ENCODE peak calls at places on chromosome 11, in nine cellular contexts. D is small intestine; I is kidney epithelial cell; C is HCEC 1CT; H is HFF-Myc; X is stimulated activated CD4-positive, alpha-beta T cell treated with anti-CD3 and anti-CD28 coated beads, Interleukin-2, amount 100 ng/mL, for 48 hours; N is A172; A is AG08395; O is stimulated activated CD8-positive, alpha-beta memory T cell treated with anti-CD3 and anti-CD28 coated beads, Interleukin-15, amount 100 ng/mL, for 4 hours. Q is an unnamed sample.

GRCh38 chr11:120391297-120391696 is 55.1 kb downstream of the ARHGEF12 start:
- DNase-seq in D (no peak), I (no peak), C (no peak), H (no peak), X (no peak), N (no peak), A (no peak), O (no peak), Q (no peak)

GRCh38 chr11:119729581-119730346 is 764 bp upstream of the NECTIN1 start:
- DNase-seq in D (peak), I (no peak), C (peak), H (peak), X (no peak), N (peak), A (peak), O (no peak), Q (peak)

GRCh38 chr11:57436031-57436430 is 9.1 kb upstream of the SLC43A3 start:
- DNase-seq in D (no peak), I (no peak), C (no peak), H (no peak), X (no peak), N (no peak), A (no peak), O (no peak), Q (no peak)

GRCh38 chr11:93529707-93530467 is 13.3 kb downstream of the SMCO4 start:
- DNase-seq in D (no peak), I (no peak), C (no peak), H (no peak), X (no peak), N (no peak), A (no peak), O (no peak), Q (no peak)

GRCh38 chr11:64571410-64572091 is 19.5 kb upstream of the SLC22A12 start:
- DNase-seq in D (peak), I (no peak), C (no peak), H (no peak), X (no peak), N (no peak), A (peak), O (no peak), Q (no peak)

GRCh38 chr11:8030526-8031247 is 43.5 kb downstream of the EIF3F start:
- DNase-seq in D (no peak), I (no peak), C (no peak), H (no peak), X (no peak), N (no peak), A (no peak), O (no peak), Q (no peak)

GRCh38 chr11:57345555-57346151 is 7.5 kb downstream of the P2RX3 start:
- DNase-seq in D (peak), I (no peak), C (peak), H (peak), X (peak), N (peak), A (peak), O (peak), Q (peak)

GRCh38 chr11:113555071-113555739 is 80.0 kb upstream of the DRD2 start:
- DNase-seq in D (no peak), I (no peak), C (no peak), H (no peak), X (no peak), N (no peak), A (no peak), O (no peak), Q (no peak)

GRCh38 chr11:118910309-118911112 is 15.2 kb downstream of the BCL9L start:
- DNase-seq in D (peak), I (no peak), C (peak), H (no peak), X (no peak), N (peak), A (peak), O (no peak), Q (no peak)

GRCh38 chr11:15563054-15563453 is 448.3 kb downstream of the INSC start:
- DNase-seq in D (no peak), I (no peak), C (no peak), H (no peak), X (no peak), N (no peak), A (no peak), O (no peak), Q (no peak)

GRCh38 chr11:69662021-69662698 is 13.0 kb downstream of the LTO1 start:
- DNase-seq in D (no peak), I (no peak), C (no peak), H (no peak), X (no peak), N (no peak), A (no peak), O (no peak), Q (no peak)

GRCh38 chr11:15871904-15872303 is 484.4 kb downstream of the SOX6 start:
- DNase-seq in D (no peak), I (no peak), C (no peak), H (no peak), X (no peak), N (no peak), A (no peak), O (no peak), Q (no peak)

GRCh38 chr11:82080160-82080559 is 653.5 kb downstream of the FAM181B start:
- DNase-seq in D (no peak), I (peak), C (no peak), H (no peak), X (no peak), N (peak), A (no peak), O (no peak), Q (no peak)

GRCh38 chr11:118016094-118016493 is 29.9 kb downstream of the IL10RA start:
- DNase-seq in D (no peak), I (no peak), C (no peak), H (no peak), X (no peak), N (no peak), A (no peak), O (no peak), Q (no peak)

GRCh38 chr11:8477680-8478079 is 116.3 kb downstream of the STK33 start:
- DNase-seq in D (no peak), I (no peak), C (no peak), H (no peak), X (no peak), N (no peak), A (no peak), O (no peak), Q (no peak)

GRCh38 chr11:2539761-2540520 is 95.1 kb downstream of the KCNQ1 start:
- DNase-seq in D (no peak), I (no peak), C (no peak), H (no peak), X (no peak), N (no peak), A (no peak), O (no peak), Q (no peak)

GRCh38 chr11:70663815-70664214 is 265.5 kb downstream of the CTTN start:
- DNase-seq in D (no peak), I (no peak), C (no peak), H (no peak), X (no peak), N (no peak), A (no peak), O (no peak), Q (peak)

GRCh38 chr11:43988040-43988793 is 45.8 kb downstream of the C11orf96 start:
- DNase-seq in D (no peak), I (peak), C (peak), H (no peak), X (no peak), N (no peak), A (no peak), O (no peak), Q (no peak)

GRCh38 chr11:62145261-62145871 is 21.6 kb downstream of the INCENP start:
- DNase-seq in D (no peak), I (no peak), C (no peak), H (no peak), X (no peak), N (no peak), A (no peak), O (no peak), Q (no peak)

GRCh38 chr11:114250993-114251796 is 45.0 kb upstream of the NNMT start:
- DNase-seq in D (no peak), I (no peak), C (no peak), H (no peak), X (no peak), N (no peak), A (no peak), O (no peak), Q (no peak)

GRCh38 chr11:13942908-13943505 is 19.5 kb upstream of the SPON1 start:
- DNase-seq in D (no peak), I (no peak), C (peak), H (no peak), X (no peak), N (peak), A (peak), O (no peak), Q (no peak)

GRCh38 chr11:61071208-61071681 is 31.0 kb upstream of the CD5 start:
- DNase-seq in D (peak), I (no peak), C (no peak), H (no peak), X (no peak), N (no peak), A (no peak), O (peak), Q (no peak)

GRCh38 chr11:102926517-102926916 is 29.0 kb downstream of the MMP13 start:
- DNase-seq in D (no peak), I (no peak), C (no peak), H (no peak), X (no peak), N (no peak), A (no peak), O (no peak), Q (no peak)

GRCh38 chr11:15947681-15948648 is 408.4 kb downstream of the SOX6 start:
- DNase-seq in D (no peak), I (no peak), C (no peak), H (no peak), X (no peak), N (no peak), A (no peak), O (no peak), Q (peak)

GRCh38 chr11:808427-809286 is 1.1 kb upstream of the RPLP2 start:
- DNase-seq in D (no peak), I (no peak), C (peak), H (no peak), X (no peak), N (peak), A (no peak), O (no peak), Q (no peak)

GRCh38 chr11:44671234-44671633 is 55.5 kb upstream of the TSPAN18 start:
- DNase-seq in D (no peak), I (no peak), C (no peak), H (no peak), X (no peak), N (no peak), A (no peak), O (no peak), Q (no peak)

GRCh38 chr11:57444362-57445074 is 15.8 kb upstream of the RTN4RL2 start:
- DNase-seq in D (no peak), I (no peak), C (no peak), H (no peak), X (no peak), N (peak), A (no peak), O (no peak), Q (no peak)

GRCh38 chr11:86459682-86460460 is 85.2 kb downstream of the CCDC81 start:
- DNase-seq in D (no peak), I (peak), C (peak), H (peak), X (no peak), N (peak), A (peak), O (no peak), Q (peak)

GRCh38 chr11:92941676-92942571 is 27.5 kb upstream of the MTNR1B start:
- DNase-seq in D (peak), I (no peak), C (peak), H (peak), X (peak), N (peak), A (peak), O (no peak), Q (no peak)

GRCh38 chr11:12577746-12578644 is 96.2 kb upstream of the TEAD1 start:
- DNase-seq in D (no peak), I (no peak), C (peak), H (no peak), X (no peak), N (no peak), A (no peak), O (no peak), Q (no peak)

GRCh38 chr11:58739725-58740430 is 8.1 kb upstream of the GLYAT start:
- DNase-seq in D (no peak), I (no peak), C (peak), H (no peak), X (no peak), N (no peak), A (peak), O (no peak), Q (no peak)

GRCh38 chr11:74037309-74037708 is 28.4 kb upstream of the UCP3 start:
- DNase-seq in D (no peak), I (peak), C (peak), H (no peak), X (no peak), N (peak), A (no peak), O (no peak), Q (no peak)

GRCh38 chr11:32161293-32161692 is 70.4 kb downstream of the RCN1 start:
- DNase-seq in D (no peak), I (no peak), C (no peak), H (no peak), X (no peak), N (no peak), A (no peak), O (no peak), Q (no peak)

GRCh38 chr11:111730871-111731591 is 35.2 kb downstream of the PPP2R1B start:
- DNase-seq in D (peak), I (no peak), C (no peak), H (no peak), X (no peak), N (peak), A (no peak), O (no peak), Q (peak)

GRCh38 chr11:29629281-29629680 is 387.5 kb downstream of the KCNA4 start:
- DNase-seq in D (no peak), I (no peak), C (no peak), H (no peak), X (no peak), N (peak), A (peak), O (no peak), Q (no peak)

GRCh38 chr11:62054484-62055121 is 69.2 kb upstream of the INCENP start:
- DNase-seq in D (peak), I (no peak), C (peak), H (no peak), X (no peak), N (peak), A (no peak), O (no peak), Q (peak)